ENCODE peak calls at places on chromosome 1, in nine cellular contexts. S is psoas muscle; D is CD8-positive, alpha-beta T cell; J is esophagus muscularis mucosa; A is left ventricle myocardium inferior; X is pancreas; H is heart left ventricle; G is stomach; E is heart right ventricle. U is an unnamed sample.
A peak's percentile ranks its signal among the peaks of the same experiment; 100 is the strongest.

GRCh38 chr1:206117151-206117948 is at the start of gene AVPR1B:
- DNase-seq in H (peak; percentile 44), X (peak; percentile 25), J (no peak), D (no peak), E (peak; percentile 36), S (peak; percentile 70), G (peak; percentile 56), A (peak; percentile 48), U (peak; percentile 83)

GRCh38 chr1:231106347-231106746 is 55.5 kb upstream of the TRIM67 start:
- DNase-seq in D (no peak), H (no peak), E (no peak), S (no peak), J (no peak), G (no peak), X (no peak), A (no peak), U (no peak)

GRCh38 chr1:19688041-19688842 is 23.6 kb downstream of the HTR6 start:
- DNase-seq in X (no peak), E (no peak), A (no peak), S (no peak), G (no peak), J (no peak), D (peak; percentile 34), H (no peak), U (no peak)

GRCh38 chr1:82371844-82372498 is 571.2 kb downstream of the ADGRL2 start:
- DNase-seq in A (no peak), H (no peak), J (no peak), X (no peak), S (no peak), D (no peak), E (no peak), G (no peak), U (no peak)

GRCh38 chr1:29934255-29934654 is 697.9 kb downstream of the PTPRU start:
- DNase-seq in A (no peak), D (no peak), H (no peak), X (no peak), G (no peak), E (no peak), J (no peak), S (no peak), U (no peak)

GRCh38 chr1:26290061-26290415 is 10.2 kb downstream of the SH3BGRL3 start:
- DNase-seq in J (no peak), G (no peak), D (no peak), E (no peak), A (no peak), H (no peak), X (no peak), S (no peak), U (no peak)

GRCh38 chr1:66944330-66945274 is 19.8 kb downstream of the MIER1 start:
- DNase-seq in A (no peak), J (no peak), X (no peak), G (no peak), S (no peak), H (peak; percentile 37), E (no peak), D (no peak), U (no peak)

GRCh38 chr1:30048905-30049304 is 674.5 kb downstream of the MATN1 start:
- DNase-seq in S (no peak), G (peak; percentile 17), J (no peak), E (no peak), D (no peak), A (no peak), X (no peak), H (no peak), U (no peak)

DNA sequence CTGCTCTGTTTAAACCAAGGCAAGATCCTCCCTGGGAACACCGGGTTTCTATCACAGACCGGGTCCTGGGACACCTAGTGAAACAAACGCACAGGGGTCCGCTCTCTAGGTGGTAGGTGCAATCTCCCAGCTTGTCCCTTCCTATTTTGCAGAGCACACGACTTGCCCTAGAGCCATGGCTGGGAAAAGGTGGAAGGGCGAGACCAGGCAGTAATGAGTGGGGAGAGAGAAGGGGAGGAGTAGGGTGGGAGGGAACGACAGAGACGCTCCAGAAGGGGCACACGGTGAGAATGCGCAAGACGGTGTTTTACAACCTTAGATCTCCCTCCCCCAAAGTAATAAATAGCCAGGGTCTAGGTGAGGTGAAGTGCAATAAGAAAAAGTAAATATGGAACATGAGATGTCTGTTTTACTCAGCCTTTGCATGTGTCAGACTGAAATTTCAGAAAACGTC is 9.3 kb upstream of the ARHGAP29 start:
- DNase-seq in S (no peak), H (no peak), D (no peak), X (no peak), G (no peak), E (no peak), J (no peak), A (no peak), U (no peak)
- H3K27ac ChIP-seq in S (peak overlapping the region; percentile 78), H (peak overlapping the region; percentile 94), D (no peak overlapping the region), X (peak overlapping the region; percentile 63), G (peak overlapping the region; percentile 98), E (peak overlapping the region; percentile 84), J (peak overlapping the region; percentile 77), A (peak overlapping the region; percentile 94), U (no peak overlapping the region)

GRCh38 chr1:13512472-13512871 is 1.3 kb downstream of the LRRC38 start:
- DNase-seq in X (no peak), E (no peak), D (no peak), A (no peak), H (no peak), J (no peak), S (no peak), G (no peak), U (no peak)

GRCh38 chr1:13513885-13514546 is at the start of gene LRRC38:
- DNase-seq in J (no peak), D (no peak), G (no peak), A (peak; percentile 24), H (peak; percentile 40), E (peak; percentile 6), S (peak; percentile 87), X (no peak), U (peak; percentile 83)

GRCh38 chr1:13516606-13517005 is 2.8 kb upstream of the LRRC38 start:
- DNase-seq in S (no peak), D (no peak), G (no peak), H (no peak), E (no peak), J (no peak), A (no peak), X (no peak), U (no peak)

GRCh38 chr1:13510499-13510898 is 3.3 kb downstream of the LRRC38 start:
- DNase-seq in J (no peak), A (no peak), D (no peak), S (no peak), G (no peak), E (no peak), H (no peak), X (no peak), U (no peak)

DNA sequence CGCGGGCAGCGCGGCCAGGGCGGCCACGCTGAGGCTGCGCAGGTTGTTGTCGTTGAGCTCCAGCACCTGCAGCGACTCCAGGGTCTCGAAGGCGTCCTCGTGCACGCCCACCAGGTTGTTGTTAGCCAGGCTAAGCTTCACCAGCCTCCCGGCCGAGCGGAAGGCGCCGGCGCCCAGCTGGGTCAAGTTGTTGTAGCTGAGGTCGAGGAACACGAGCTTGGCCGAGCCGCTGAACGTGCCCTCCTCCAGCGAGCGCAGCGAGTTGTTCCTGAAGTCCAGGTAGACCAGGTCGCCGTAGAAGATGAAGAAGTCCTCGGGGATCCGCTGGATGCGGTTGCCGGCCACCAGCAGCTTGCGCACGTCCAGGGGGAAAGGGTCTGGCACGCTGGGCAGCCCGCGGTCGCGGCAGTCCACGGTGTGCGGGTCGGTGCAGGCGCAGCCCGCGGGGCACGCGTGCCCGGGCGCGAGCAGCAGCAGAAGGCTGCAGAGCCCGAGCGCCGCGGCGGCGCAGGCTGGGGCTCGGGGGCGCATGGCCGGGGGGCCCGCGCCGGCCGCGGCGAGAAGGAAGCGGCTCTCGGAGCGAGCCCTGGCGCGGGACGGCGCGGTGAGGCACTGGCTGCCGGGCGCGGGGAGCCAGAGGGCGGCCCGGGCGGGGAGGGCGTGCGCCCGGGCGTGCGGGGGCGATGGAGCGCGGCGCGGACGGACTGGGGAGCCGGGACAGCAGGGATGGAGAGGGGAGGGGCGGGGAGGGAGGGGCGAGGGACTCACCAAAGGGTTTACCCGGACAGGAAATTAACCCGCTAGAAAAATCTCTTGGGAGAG is 529 bp downstream of the LRRC38 start:
- DNase-seq in J (no peak), G (no peak), E (no peak), S (peak; percentile 61), X (no peak), H (no peak), A (no peak), D (no peak), U (peak; percentile 34)
- H3K4me3 ChIP-seq in J (no peak overlapping the region), G (no peak overlapping the region), E (no peak overlapping the region), S (peak overlapping the region; percentile 72), X (no peak overlapping the region), H (peak overlapping the region; percentile 10), A (peak overlapping the region; percentile 51), D (no peak overlapping the region), U (peak overlapping the region; percentile 52)

DNA sequence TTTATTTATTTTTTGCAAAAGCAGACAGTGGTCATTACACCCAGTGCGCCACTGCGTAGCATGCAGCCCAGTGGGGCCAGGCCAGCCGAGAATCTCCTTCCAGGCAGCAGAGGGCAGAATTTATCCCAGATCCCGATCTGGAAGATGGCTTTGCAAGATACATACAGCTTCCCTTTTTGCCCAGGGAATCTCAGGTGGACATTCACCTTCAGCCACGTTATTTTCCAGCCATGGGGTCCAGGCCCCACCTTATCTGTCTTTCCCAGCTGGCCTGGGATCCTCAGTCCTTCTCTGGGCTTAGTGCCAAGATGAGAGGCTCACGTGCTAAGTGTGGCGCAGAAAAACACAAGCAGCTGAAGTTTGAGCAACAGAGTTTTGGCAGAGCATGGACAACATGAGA is 123.6 kb downstream of the AJAP1 start:
- DNase-seq in X (no peak), G (no peak), E (no peak), S (no peak), J (no peak), D (no peak), A (no peak), H (no peak), U (peak; percentile 25)
- TF ChIP-seq CTCF in X (no peak), G (no peak), E (peak; percentile 40), S (peak; percentile 8), J (peak; percentile 11), D (no peak), A (peak; percentile 46), H (no peak), U (peak; percentile 50)

GRCh38 chr1:228023294-228023639 is 16.5 kb downstream of the WNT3A start:
- DNase-seq in G (no peak), H (no peak), A (no peak), J (no peak), E (no peak), S (no peak), D (no peak), X (no peak), U (no peak)

GRCh38 chr1:228022571-228023293 is 15.9 kb downstream of the WNT3A start:
- DNase-seq in H (no peak), J (no peak), X (no peak), D (no peak), E (no peak), G (no peak), S (peak; percentile 36), A (no peak), U (no peak)

GRCh38 chr1:228018961-228019721 is 12.3 kb downstream of the WNT3A start:
- DNase-seq in D (no peak), A (peak; percentile 4), E (no peak), H (no peak), X (no peak), J (no peak), S (peak; percentile 35), G (no peak), U (no peak)

GRCh38 chr1:228020686-228021525 is 14.1 kb downstream of the WNT3A start:
- DNase-seq in E (no peak), X (no peak), A (no peak), J (no peak), D (no peak), H (no peak), S (peak; percentile 26), G (no peak), U (no peak)

DNA sequence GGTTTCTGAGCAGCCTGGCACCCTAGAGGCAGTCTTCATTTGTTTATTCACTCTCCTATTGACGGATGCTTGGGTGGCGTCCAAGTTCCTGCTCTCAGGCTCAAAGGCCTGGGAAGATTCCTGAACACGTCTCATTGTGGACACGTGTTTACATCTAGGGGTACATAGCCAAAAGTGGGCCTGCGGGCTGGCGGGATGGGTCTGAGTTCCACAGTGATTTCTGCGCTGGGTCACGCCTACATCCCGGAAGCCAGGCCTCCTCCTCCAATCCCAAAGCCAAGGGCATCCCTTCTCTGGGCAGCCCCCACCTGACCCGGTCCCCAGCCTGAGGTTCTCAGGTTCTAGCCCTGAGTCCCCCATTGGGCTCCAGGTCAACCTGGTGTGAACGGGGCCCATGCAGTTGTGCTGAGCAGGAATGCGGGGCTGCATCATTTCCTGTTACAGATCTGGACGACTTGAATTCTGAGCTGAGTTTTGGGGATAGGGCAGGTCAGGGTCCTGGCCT is 14.8 kb downstream of the WNT3A start:
- DNase-seq in G (no peak), E (no peak), S (peak; percentile 36), H (no peak), J (no peak), D (no peak), A (no peak), X (no peak), U (no peak)
- H3K27ac ChIP-seq in G (no peak overlapping the region), E (no peak overlapping the region), S (no peak overlapping the region), H (no peak overlapping the region), J (no peak overlapping the region), D (no peak overlapping the region), A (no peak overlapping the region), X (no peak overlapping the region), U (no peak overlapping the region)

U was measured in WERI-Rb-1.